ENCODE peak calls at places on chromosomes 6 and 20, in six cellular contexts. Y is activated T-helper 1 cell treated with anti-CD3 and anti-CD28 coated beads, Interleukin-12 subunit alpha, Interleukin-12 subunit beta, Interleukin-2, Interleukin-4 antibody, amounts not matched to agents 30 ng/mL and 10 ng/mL and 1 ng/mL, durations not matched to agents 14 hours and 24 hours and 36 hours; R is left ventricle myocardium inferior; A is BJ; H is CD4-positive, CD25-positive, alpha-beta regulatory T cell; U is natural killer cell. O is an unnamed sample.
A peak's percentile ranks its signal among the peaks of the same experiment; 100 is the strongest.

GRCh38 chr6:146543211-146543939 is at the start of gene RAB32:
- DNase-seq in Y (peak; percentile 5), H (no peak), U (peak; percentile 50), A (peak; percentile 80), R (peak; percentile 94), O (peak; percentile 88)

GRCh38 chr20:9079038-9079731 is 10.3 kb downstream of the PLCB4 start:
- DNase-seq in A (no peak), Y (no peak), H (no peak), R (no peak), U (no peak), O (no peak)

GRCh38 chr6:160261991-160262718 is 3.5 kb upstream of the SLC22A2 start:
- DNase-seq in A (no peak), R (no peak), U (no peak), Y (no peak), H (no peak), O (no peak)

GRCh38 chr6:73566954-73567591 is 46.2 kb upstream of the EEF1A1 start:
- DNase-seq in U (no peak), H (no peak), R (peak; percentile 55), Y (no peak), A (peak; percentile 9), O (no peak)

GRCh38 chr6:43744931-43745727 is 24.9 kb upstream of the VEGFA start:
- DNase-seq in Y (no peak), H (no peak), U (no peak), A (no peak), R (no peak), O (no peak)

GRCh38 chr6:35590622-35591066 is 77.9 kb upstream of the TULP1 start:
- DNase-seq in U (no peak), A (no peak), Y (no peak), H (no peak), R (peak; percentile 77), O (no peak)

GRCh38 chr6:124530926-124531325 is 431.3 kb upstream of the RNF217 start:
- DNase-seq in A (no peak), Y (no peak), R (no peak), U (no peak), H (no peak), O (no peak)

GRCh38 chr6:155829646-155830045 is 374.0 kb upstream of the NOX3 start:
- DNase-seq in A (no peak), R (no peak), H (no peak), U (no peak), Y (no peak), O (no peak)

GRCh38 chr6:31752739-31753319 is 9.6 kb upstream of the SAPCD1 start:
- DNase-seq in U (no peak), H (no peak), A (no peak), R (no peak), Y (no peak), O (peak; percentile 87)

O was measured in astrocyte.